ENCODE peak calls at places on chromosomes 13 and 19, in four cellular contexts. N is tibial nerve, W is astrocyte, A is thoracic aorta. L is an unnamed sample.

GRCh38 chr13:106318941-106319411 is 216.5 kb downstream of the EFNB2 start:
- DNase-seq in N (no peak), W (peak; percentile 98), A (no peak), L (no peak)

GRCh38 chr13:26280822-26281221 is 26.9 kb downstream of the CDK8 start:
- DNase-seq in N (no peak), W (peak; percentile 1), A (no peak), L (no peak)

GRCh38 chr13:65505941-65506340 is 1724.2 kb downstream of the PCDH9 start:
- DNase-seq in N (no peak), W (no peak), A (no peak), L (no peak)

GRCh38 chr19:2055871-2056809 is 5.1 kb upstream of the MKNK2 start:
- DNase-seq in N (peak; percentile 66), W (peak; percentile 63), A (no peak), L (peak; percentile 71)

GRCh38 chr19:56333506-56333905 is 18.9 kb upstream of the ZSCAN5A start:
- DNase-seq in N (peak; percentile 71), W (peak; percentile 16), A (no peak), L (no peak)

GRCh38 chr13:27792393-27793218 is at the start of gene GSX1:
- DNase-seq in N (no peak), W (peak; percentile 63), A (no peak), L (peak; percentile 63)

GRCh38 chr13:77820431-77821149 is 98.0 kb downstream of the EDNRB start:
- DNase-seq in N (no peak), W (no peak), A (no peak), L (no peak)

GRCh38 chr13:56317839-56318238 is 822.9 kb upstream of the PRR20A start:
- DNase-seq in N (no peak), W (no peak), A (no peak), L (no peak)

GRCh38 chr19:10662384-10663251 is 8.5 kb downstream of the ILF3 start:
- DNase-seq in N (no peak), W (peak; percentile 76), A (no peak), L (no peak)

GRCh38 chr19:36136975-36137686 is 2.7 kb upstream of the CAPNS1 start:
- DNase-seq in N (no peak), W (peak; percentile 53), A (peak; percentile 61), L (peak; percentile 40)

GRCh38 chr19:38394488-38394887 is 6.0 kb downstream of the SPRED3 start:
- DNase-seq in N (no peak), W (no peak), A (no peak), L (no peak)

GRCh38 chr19:42057856-42058255 is 12.2 kb downstream of the GRIK5 start:
- DNase-seq in N (no peak), W (no peak), A (no peak), L (no peak)

GRCh38 chr19:13012690-13013608 is 17.7 kb downstream of the NFIX start:
- DNase-seq in N (peak; percentile 73), W (peak; percentile 70), A (no peak), L (peak; percentile 63)

GRCh38 chr13:45683701-45684100 is 18.4 kb upstream of the CBY2 start:
- DNase-seq in N (no peak), W (no peak), A (no peak), L (no peak)

GRCh38 chr13:101751488-101751887 is 299.0 kb downstream of the ITGBL1 start:
- DNase-seq in N (no peak), W (peak; percentile 60), A (no peak), L (no peak)

GRCh38 chr13:39336964-39337363 is 266.0 kb downstream of the LHFPL6 start:
- DNase-seq in N (no peak), W (no peak), A (no peak), L (no peak)

GRCh38 chr19:42334697-42335373 is 9.4 kb downstream of the MEGF8 start:
- DNase-seq in N (no peak), W (no peak), A (no peak), L (no peak)

GRCh38 chr19:31127132-31127967 is 221.9 kb downstream of the TSHZ3 start:
- DNase-seq in N (no peak), W (peak; percentile 97), A (no peak), L (no peak)

GRCh38 chr13:30718661-30719520 is 16.5 kb upstream of the ALOX5AP start:
- DNase-seq in N (no peak), W (peak; percentile 94), A (no peak), L (no peak)

GRCh38 chr19:3463959-3464796 is 16.1 kb downstream of the SMIM24 start:
- DNase-seq in N (no peak), W (no peak), A (no peak), L (no peak)

GRCh38 chr19:49445997-49446396 is 4.7 kb upstream of the SLC17A7 start:
- DNase-seq in N (no peak), W (no peak), A (no peak), L (no peak)

GRCh38 chr19:3373971-3374368 is 7.6 kb downstream of the NFIC start:
- DNase-seq in N (no peak), W (no peak), A (no peak), L (no peak)

GRCh38 chr19:18002347-18002850 is 5.6 kb upstream of the ARRDC2 start:
- DNase-seq in N (no peak), W (no peak), A (no peak), L (peak; percentile 50)

GRCh38 chr13:110856941-110857835 is 57.7 kb downstream of the ANKRD10 start:
- DNase-seq in N (no peak), W (no peak), A (no peak), L (no peak)

GRCh38 chr13:102555914-102556553 is 40.8 kb upstream of the TPP2 start:
- DNase-seq in N (no peak), W (peak; percentile 10), A (no peak), L (no peak)

GRCh38 chr19:3440082-3440481 is 40.2 kb downstream of the SMIM24 start:
- DNase-seq in N (peak; percentile 50), W (no peak), A (no peak), L (peak; percentile 57)

GRCh38 chr13:34506796-34507195 is 435.3 kb upstream of the NBEA start:
- DNase-seq in N (no peak), W (peak; percentile 42), A (no peak), L (no peak)

GRCh38 chr13:33126909-33127607 is 110.8 kb downstream of the KL start:
- DNase-seq in N (no peak), W (peak; percentile 52), A (no peak), L (peak; percentile 40)

GRCh38 chr19:3017923-3018322 is 11.2 kb downstream of the TLE2 start:
- DNase-seq in N (no peak), W (no peak), A (no peak), L (no peak)

GRCh38 chr13:22243519-22244197 is 572.8 kb downstream of the FGF9 start:
- DNase-seq in N (no peak), W (no peak), A (no peak), L (no peak)

DNA sequence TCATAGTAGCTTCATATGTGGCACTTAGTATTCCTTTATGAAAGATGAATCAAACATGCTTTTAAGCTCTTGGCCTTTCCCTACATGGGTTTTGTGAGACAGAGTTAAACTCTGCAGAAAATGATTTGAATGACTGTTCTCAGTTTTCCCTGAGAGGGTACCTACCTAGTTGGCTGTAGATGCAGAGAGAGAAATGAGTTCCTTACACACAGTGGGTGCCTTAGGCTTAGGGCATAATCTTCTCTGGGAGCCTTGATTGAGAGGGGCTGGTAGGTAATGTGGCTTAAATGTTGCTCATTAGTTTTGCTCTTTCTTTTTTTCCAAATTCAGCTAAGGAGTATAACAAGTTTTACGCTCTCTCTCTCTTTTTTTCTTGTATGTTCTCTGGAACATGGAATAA is 3.0 kb downstream of the URI1 start:
- DNase-seq in N (no peak), W (no peak), A (no peak), L (no peak)
- H3K4me3 ChIP-seq in N (no peak overlapping the region), W (no peak overlapping the region), A (no peak overlapping the region), L (no peak overlapping the region)

GRCh38 chr19:15200575-15201364 is at the start of gene NOTCH3:
- DNase-seq in N (no peak), W (no peak), A (no peak), L (no peak)
- H3K27ac ChIP-seq in N (peak within 1 kb of the TSS; percentile 88), W (peak within 1 kb of the TSS; percentile 47), A (peak within 1 kb of the TSS; percentile 94), L (peak within 1 kb of the TSS; percentile 83)

GRCh38 chr13:108357228-108357627 is 87.7 kb downstream of the TNFSF13B start:
- DNase-seq in N (no peak), W (no peak), A (no peak), L (no peak)
- TF ChIP-seq CTCF in N (no peak), W (no peak), A (no peak), L (no peak)

GRCh38 chr19:43504426-43505185 is at the start of gene PHLDB3:
- DNase-seq in N (no peak), W (no peak), A (no peak), L (no peak)

GRCh38 chr19:43501661-43502418 is 2.7 kb downstream of the PHLDB3 start:
- DNase-seq in N (no peak), W (no peak), A (no peak), L (no peak)

GRCh38 chr19:43503501-43504425 is 783 bp downstream of the PHLDB3 start:
- DNase-seq in N (peak; percentile 98), W (peak; percentile 60), A (peak; percentile 89), L (peak; percentile 98)

GRCh38 chr19:43505186-43505456 is 575 bp upstream of the PHLDB3 start:
- DNase-seq in N (no peak), W (no peak), A (no peak), L (no peak)

GRCh38 chr19:43502419-43502976 is 2.0 kb downstream of the PHLDB3 start:
- DNase-seq in N (no peak), W (no peak), A (no peak), L (no peak)
- H3K4me3 ChIP-seq in N (no peak overlapping the region), W (no peak overlapping the region), A (no peak overlapping the region), L (no peak overlapping the region)

GRCh38 chr13:32040052-32040642 is 8.6 kb downstream of the FRY start:
- DNase-seq in N (no peak), W (no peak), A (no peak), L (no peak)

GRCh38 chr13:32039488-32040013 is 8.0 kb downstream of the FRY start:
- DNase-seq in N (no peak), W (no peak), A (no peak), L (no peak)

GRCh38 chr13:32038353-32038752 is 6.8 kb downstream of the FRY start:
- DNase-seq in N (no peak), W (no peak), A (no peak), L (no peak)

GRCh38 chr13:32037471-32037870 is 5.9 kb downstream of the FRY start:
- DNase-seq in N (no peak), W (no peak), A (no peak), L (no peak)

GRCh38 chr13:32039056-32039455 is 7.5 kb downstream of the FRY start:
- DNase-seq in N (no peak), W (no peak), A (no peak), L (no peak)
- H3K27ac ChIP-seq in N (no peak overlapping the region), W (no peak overlapping the region), A (no peak overlapping the region), L (peak overlapping the region; percentile 13)

DNA sequence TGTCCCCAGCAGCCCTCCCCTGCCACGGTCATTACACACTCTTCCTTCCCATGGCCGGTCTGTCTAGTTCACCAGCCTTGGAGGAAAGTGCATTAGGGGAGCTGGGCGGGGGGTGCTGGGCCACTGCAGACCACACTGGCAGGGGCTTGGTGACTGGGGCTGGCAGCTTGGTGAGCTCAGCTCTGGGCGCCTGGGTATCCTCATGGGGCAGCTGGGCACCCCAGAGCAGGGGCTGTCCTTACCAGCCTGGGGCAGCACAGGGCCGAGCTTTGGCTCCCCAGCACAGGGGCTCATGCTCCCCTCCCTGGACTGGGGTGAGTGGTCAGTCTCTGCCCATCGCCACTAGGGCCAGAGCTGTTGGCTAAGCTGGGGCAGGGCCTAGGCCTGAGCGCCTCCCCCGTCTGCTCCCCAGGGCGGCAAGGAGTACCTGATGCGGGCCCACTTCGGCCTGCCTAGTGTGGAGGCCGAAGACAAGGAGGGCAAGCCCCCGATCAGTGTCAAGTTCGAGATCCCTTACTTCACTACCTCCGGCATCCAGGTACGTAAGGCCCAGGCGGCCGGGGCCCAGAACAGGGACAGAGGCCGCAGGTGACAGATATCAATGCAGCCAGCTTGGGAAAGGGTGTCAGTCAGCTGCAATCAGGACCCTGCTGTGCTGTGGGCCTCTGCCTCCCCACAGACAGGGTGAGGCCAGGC is 35.5 kb downstream of the AP1M1 start:
- DNase-seq in N (no peak), W (no peak), A (no peak), L (no peak)
- TF ChIP-seq CTCF in N (no peak), W (no peak), A (no peak), L (no peak)